ENCODE peak calls at places on chromosomes 3 and 15, in four cellular contexts. G is SK-N-SH, W is HCT116, A is GM12878. P is an unnamed sample.

GRCh38 chr3:172648736-172649135 is 62.1 kb downstream of the NCEH1 start:
- DNase-seq in A (no peak), W (no peak), G (no peak), P (no peak)

GRCh38 chr3:81308296-81308695 is 453.1 kb downstream of the GBE1 start:
- DNase-seq in A (no peak), G (no peak), W (no peak), P (no peak)

GRCh38 chr3:127799476-127800222 is 22.7 kb downstream of the MGLL start:
- DNase-seq in W (peak; percentile 53), A (no peak), G (no peak), P (no peak)

GRCh38 chr3:45884368-45885201 is 1.8 kb upstream of the CCR9 start:
- DNase-seq in A (no peak), W (no peak), G (no peak), P (no peak)

GRCh38 chr15:41919954-41920538 is 26.2 kb upstream of the SPTBN5 start:
- DNase-seq in G (no peak), A (no peak), W (no peak), P (peak; percentile 84)

GRCh38 chr3:22471557-22471956 is 720.5 kb upstream of the ZNF385D start:
- DNase-seq in W (no peak), A (no peak), G (no peak), P (no peak)

GRCh38 chr3:43178891-43179366 is 73.0 kb upstream of the POMGNT2 start:
- DNase-seq in A (no peak), W (peak; percentile 80), G (no peak), P (no peak)

GRCh38 chr3:160018959-160019358 is 30.3 kb downstream of the IL12A start:
- DNase-seq in A (no peak), W (no peak), G (no peak), P (peak; percentile 63)

GRCh38 chr3:52238761-52239701 is at the start of gene TWF2:
- DNase-seq in G (peak; percentile 99), A (no peak), W (peak; percentile 31), P (peak; percentile 59)

GRCh38 chr3:103308921-103309320 is 874.1 kb downstream of the ZPLD1 start:
- DNase-seq in A (no peak), W (no peak), G (no peak), P (no peak)

GRCh38 chr15:42619641-42620371 is 44.4 kb downstream of the STARD9 start:
- DNase-seq in A (no peak), W (no peak), G (no peak), P (no peak)

GRCh38 chr3:100210777-100211145 is 50.0 kb upstream of the TBC1D23 start:
- DNase-seq in A (no peak), W (no peak), G (no peak), P (no peak)

GRCh38 chr15:53658827-53659226 is 100.6 kb downstream of the WDR72 start:
- DNase-seq in G (no peak), A (no peak), W (no peak), P (no peak)

GRCh38 chr3:150035400-150035799 is 64.7 kb upstream of the PFN2 start:
- DNase-seq in W (no peak), G (no peak), A (no peak), P (no peak)

GRCh38 chr3:79521221-79521848 is 246.5 kb downstream of the ROBO1 start:
- DNase-seq in A (peak; percentile 5), G (peak; percentile 21), W (peak; percentile 8), P (peak; percentile 65)

GRCh38 chr3:130517541-130517940 is 564 bp downstream of the COL6A6 start:
- DNase-seq in G (peak; percentile 13), W (no peak), A (no peak), P (no peak)

GRCh38 chr3:57026918-57027317 is 33.5 kb upstream of the SPATA12 start:
- DNase-seq in A (no peak), W (no peak), G (no peak), P (no peak)

GRCh38 chr15:59703979-59704796 is 15.1 kb upstream of the BNIP2 start:
- DNase-seq in G (no peak), W (no peak), A (no peak), P (no peak)

GRCh38 chr3:172595648-172596393 is 72.6 kb upstream of the TNFSF10 start:
- DNase-seq in A (peak; percentile 60), G (no peak), W (peak; percentile 48), P (peak; percentile 90)

GRCh38 chr3:17808994-17809393 is 66.6 kb upstream of the TBC1D5 start:
- DNase-seq in W (no peak), G (peak; percentile 46), A (no peak), P (peak; percentile 56)

GRCh38 chr3:168249048-168249538 is 153.4 kb upstream of the GOLIM4 start:
- DNase-seq in W (no peak), A (no peak), G (no peak), P (peak; percentile 8)

GRCh38 chr3:37590328-37591079 is 271.2 kb upstream of the CTDSPL start:
- DNase-seq in W (no peak), A (no peak), G (no peak), P (no peak)

GRCh38 chr3:150135321-150135721 is 164.6 kb upstream of the PFN2 start:
- DNase-seq in G (no peak), W (no peak), A (no peak), P (no peak)

GRCh38 chr3:128050597-128050996 is 1.6 kb upstream of the SEC61A1 start:
- DNase-seq in W (no peak), G (no peak), A (no peak), P (no peak)

GRCh38 chr3:71173421-71173975 is 410.0 kb downstream of the FOXP1 start:
- DNase-seq in A (no peak), W (no peak), G (no peak), P (no peak)

GRCh38 chr3:177424541-177424940 is 227.3 kb upstream of the TBL1XR1 start:
- DNase-seq in A (no peak), G (no peak), W (no peak), P (no peak)

GRCh38 chr3:113018461-113019181 is 27.8 kb downstream of the GTPBP8 start:
- DNase-seq in W (no peak), G (peak; percentile 6), A (no peak), P (peak; percentile 3)

GRCh38 chr3:192331749-192332385 is 395.5 kb downstream of the FGF12 start:
- DNase-seq in A (no peak), W (no peak), G (no peak), P (no peak)

GRCh38 chr3:72155391-72156064 is 370.6 kb upstream of the PROK2 start:
- DNase-seq in G (peak; percentile 38), A (no peak), W (no peak), P (no peak)

GRCh38 chr3:138946554-138947302 is at the start of the genes FOXL2 and FOXL2NB:
- DNase-seq in A (no peak), G (peak; percentile 44), W (no peak), P (no peak)

GRCh38 chr15:48834756-48835155 is 23.9 kb upstream of the CEP152 start:
- DNase-seq in W (no peak), G (no peak), A (no peak), P (no peak)

GRCh38 chr3:46660003-46660402 is 33.5 kb downstream of the ALS2CL start:
- DNase-seq in W (no peak), G (no peak), A (no peak), P (no peak)

GRCh38 chr3:16301490-16301889 is 36.5 kb downstream of the OXNAD1 start:
- DNase-seq in G (no peak), A (no peak), W (no peak), P (no peak)
- TF ChIP-seq JUND in G (no peak), A (no peak), W (no peak), P (no peak)

DNA sequence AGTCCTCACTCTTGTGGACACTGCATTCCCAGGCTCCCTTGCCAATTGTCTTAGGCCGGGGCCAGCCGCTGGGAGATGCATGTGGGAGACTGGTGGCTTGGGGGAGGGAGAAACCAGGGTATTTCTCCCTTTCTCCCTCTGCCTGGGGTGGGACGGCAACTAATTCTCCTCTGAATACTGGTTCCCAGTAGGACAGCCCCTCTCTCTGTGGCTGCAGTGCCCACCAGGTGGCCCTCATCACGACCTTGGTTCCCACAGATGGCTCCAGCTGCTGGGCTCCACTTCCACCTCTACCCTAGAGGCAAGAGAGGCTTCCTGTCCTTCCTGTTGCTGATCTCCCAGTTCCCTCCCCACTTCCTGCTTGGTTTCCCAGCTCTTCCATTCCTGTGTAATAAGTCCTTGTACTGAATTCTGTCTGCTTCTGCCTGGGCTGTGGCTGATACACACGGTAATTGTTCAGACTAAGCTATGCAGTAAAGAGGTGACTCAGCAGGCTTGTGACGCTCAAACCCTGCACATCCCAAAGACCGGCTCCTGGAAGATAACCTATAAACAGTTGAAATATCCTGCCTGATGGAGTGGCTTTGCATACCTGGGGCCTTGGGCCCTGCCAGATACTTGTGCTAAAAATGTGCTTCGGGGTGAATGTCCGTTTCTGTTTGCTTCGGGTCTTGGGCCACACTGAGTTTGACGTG is 20.4 kb upstream of the COPG1 start:
- DNase-seq in A (no peak), W (no peak), G (peak; percentile 42), P (no peak)
- TF ChIP-seq JUND in A (no peak), W (no peak), G (peak; percentile 48), P (no peak)

DNA sequence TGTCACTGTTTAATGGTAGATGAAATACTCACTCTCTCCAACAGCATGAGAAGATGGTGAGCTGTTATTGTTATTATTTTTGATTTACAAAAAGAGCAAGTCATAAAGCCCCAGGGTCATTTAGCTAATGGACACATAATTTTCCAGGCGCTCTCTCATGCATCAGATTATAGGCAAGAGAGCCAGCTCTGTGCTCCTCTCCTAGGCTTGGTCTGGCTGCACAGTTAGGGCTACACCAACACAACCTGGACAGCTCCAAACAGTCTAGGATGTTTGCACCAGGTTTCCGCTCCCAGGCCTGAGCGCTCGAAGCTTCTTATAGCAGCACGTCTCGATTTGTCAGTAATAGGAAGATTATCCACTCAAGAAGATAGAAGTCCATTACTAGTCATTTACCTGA is 123.7 kb downstream of the FAM43A start:
- DNase-seq in G (peak; percentile 68), W (no peak), A (no peak), P (no peak)
- TF ChIP-seq JUND in G (no peak), W (no peak), A (no peak), P (no peak)

GRCh38 chr3:195207056-195207455 is 63.9 kb downstream of the XXYLT1 start:
- DNase-seq in G (no peak), A (no peak), W (no peak), P (no peak)

GRCh38 chr3:195200010-195200822 is 70.7 kb downstream of the XXYLT1 start:
- DNase-seq in A (no peak), G (no peak), W (no peak), P (no peak)

GRCh38 chr3:195207731-195208130 is 63.2 kb downstream of the XXYLT1 start:
- DNase-seq in W (no peak), A (no peak), G (no peak), P (no peak)

GRCh38 chr3:195204360-195205166 is 66.4 kb downstream of the XXYLT1 start:
- DNase-seq in A (peak; percentile 38), W (no peak), G (peak; percentile 41), P (no peak)

GRCh38 chr3:195203631-195204030 is 67.3 kb downstream of the XXYLT1 start:
- DNase-seq in A (no peak), G (no peak), W (no peak), P (no peak)
- TF ChIP-seq JUND in A (no peak), G (no peak), W (no peak), P (no peak)

GRCh38 chr15:70741107-70741511 is 22.2 kb downstream of the UACA start:
- DNase-seq in W (peak; percentile 31), A (no peak), G (no peak), P (peak; percentile 63)
- TF ChIP-seq JUND in W (no peak), A (no peak), G (no peak), P (no peak)

GRCh38 chr3:125061646-125062045 is 5.8 kb upstream of the HEG1 start:
- DNase-seq in W (no peak), A (no peak), G (no peak), P (no peak)
- TF ChIP-seq JUND in W (no peak), A (no peak), G (no peak), P (no peak)

GRCh38 chr3:85864896-85865295 is 906.1 kb downstream of the CADM2 start:
- DNase-seq in A (no peak), G (no peak), W (no peak), P (peak; percentile 30)
- TF ChIP-seq JUND in A (no peak), G (no peak), W (no peak), P (no peak)

P was measured in T47D.